ENCODE peak calls at places on chromosomes 11 and 22, in four cellular contexts. One of them, this sample, is unnamed.

GRCh38 chr11:365831-366230 is 3.5 kb upstream of the B4GALNT4 start:
- DNase-seq in HepG2: no peak
- DNase-seq in SK-N-SH: no peak
- DNase-seq in WTC11: no peak
- DNase-seq in this sample: no peak

GRCh38 chr22:44266811-44267760 is 45.7 kb downstream of the SHISAL1 start:
- DNase-seq in HepG2: no peak
- DNase-seq in SK-N-SH: no peak
- DNase-seq in WTC11: no peak
- DNase-seq in this sample: no peak

GRCh38 chr11:45275823-45276222 is 10.3 kb downstream of the SYT13 start:
- DNase-seq in HepG2: no peak
- DNase-seq in SK-N-SH: no peak
- DNase-seq in WTC11: no peak
- DNase-seq in this sample: no peak

GRCh38 chr22:33539902-33540751 is 380.1 kb downstream of the LARGE1 start:
- DNase-seq in HepG2: peak; percentile 100
- DNase-seq in SK-N-SH: no peak
- DNase-seq in WTC11: no peak
- DNase-seq in this sample: no peak

GRCh38 chr22:40758390-40758789 is 60.8 kb downstream of the SLC25A17 start:
- DNase-seq in HepG2: no peak
- DNase-seq in SK-N-SH: no peak
- DNase-seq in WTC11: no peak
- DNase-seq in this sample: no peak

GRCh38 chr22:37608477-37609239 is at the start of gene GGA1:
- DNase-seq in HepG2: peak; percentile 94
- DNase-seq in SK-N-SH: peak; percentile 97
- DNase-seq in WTC11: peak; percentile 90
- DNase-seq in this sample: peak; percentile 94

GRCh38 chr11:15113381-15113780 is 1.3 kb upstream of the INSC start:
- DNase-seq in HepG2: no peak
- DNase-seq in SK-N-SH: no peak
- DNase-seq in WTC11: no peak
- DNase-seq in this sample: no peak

GRCh38 chr11:2376751-2377451 is at the start of gene CD81:
- DNase-seq in HepG2: no peak
- DNase-seq in SK-N-SH: peak; percentile 96
- DNase-seq in WTC11: peak; percentile 53
- DNase-seq in this sample: peak; percentile 91

GRCh38 chr11:122334546-122335375 is 218.7 kb upstream of the BLID start:
- DNase-seq in HepG2: no peak
- DNase-seq in SK-N-SH: no peak
- DNase-seq in WTC11: no peak
- DNase-seq in this sample: no peak

DNA sequence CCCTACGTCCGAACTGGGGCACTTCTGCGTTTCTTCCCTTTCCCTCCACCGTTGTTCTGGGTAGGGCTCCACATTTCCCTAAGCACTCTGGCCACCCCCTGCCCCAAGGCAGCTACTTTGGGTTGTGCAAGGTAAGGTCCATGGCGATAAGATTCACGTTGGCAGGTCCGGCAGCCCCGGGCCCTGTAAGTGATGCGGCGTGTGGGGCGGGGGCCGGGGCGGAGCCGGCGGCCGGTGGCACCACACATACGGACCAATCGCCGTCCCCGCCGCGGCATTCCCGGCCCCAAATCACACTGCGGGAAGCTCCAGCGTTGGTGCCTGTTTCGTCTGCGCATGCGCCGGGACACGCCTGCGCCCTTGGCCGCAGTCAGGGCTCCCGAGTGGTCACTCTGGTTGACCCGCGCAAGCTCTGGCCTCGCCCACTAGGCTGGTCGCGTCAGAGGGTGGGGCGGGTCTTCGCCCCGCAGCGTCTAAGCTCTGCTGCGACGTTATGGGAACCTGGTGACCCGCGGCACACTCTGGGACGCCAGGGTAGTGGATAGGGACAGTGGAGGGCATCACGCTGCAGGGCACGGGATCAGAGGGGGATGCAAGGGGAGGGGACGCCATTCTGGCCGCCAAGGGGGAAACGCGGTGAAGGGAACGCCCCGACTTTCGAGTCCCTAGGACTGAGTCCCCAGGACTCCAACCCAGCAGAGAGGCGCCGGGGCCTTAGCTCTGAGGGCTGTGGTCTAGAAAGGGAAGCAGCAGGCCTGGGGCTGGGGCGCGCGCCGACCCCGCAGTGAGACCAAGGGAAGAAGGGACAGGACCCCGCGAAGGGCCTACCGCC is 1.6 kb downstream of the FADS1 start:
- DNase-seq in HepG2: peak; percentile 96
- DNase-seq in SK-N-SH: peak; percentile 95
- DNase-seq in WTC11: peak; percentile 96
- DNase-seq in this sample: peak; percentile 99
- TF ChIP-seq FOXJ3 in HepG2: peak; percentile 61
- TF ChIP-seq FOXJ3 in SK-N-SH: no peak
- TF ChIP-seq FOXJ3 in WTC11: no peak
- TF ChIP-seq FOXJ3 in this sample: no peak

GRCh38 chr11:35098850-35099249 is 40.1 kb upstream of the CD44 start:
- DNase-seq in HepG2: no peak
- DNase-seq in SK-N-SH: no peak
- DNase-seq in WTC11: no peak
- DNase-seq in this sample: no peak

GRCh38 chr11:35096737-35097136 is 42.2 kb upstream of the CD44 start:
- DNase-seq in HepG2: no peak
- DNase-seq in SK-N-SH: no peak
- DNase-seq in WTC11: no peak
- DNase-seq in this sample: no peak

GRCh38 chr11:35099278-35100018 is 39.5 kb upstream of the CD44 start:
- DNase-seq in HepG2: no peak
- DNase-seq in SK-N-SH: no peak
- DNase-seq in WTC11: no peak
- DNase-seq in this sample: no peak

GRCh38 chr11:35101223-35101622 is 37.7 kb upstream of the CD44 start:
- DNase-seq in HepG2: peak; percentile 24
- DNase-seq in SK-N-SH: no peak
- DNase-seq in WTC11: no peak
- DNase-seq in this sample: no peak

GRCh38 chr11:35097814-35098213 is 41.2 kb upstream of the CD44 start:
- DNase-seq in HepG2: no peak
- DNase-seq in SK-N-SH: no peak
- DNase-seq in WTC11: no peak
- DNase-seq in this sample: no peak
- TF ChIP-seq FOXJ3 in HepG2: no peak
- TF ChIP-seq FOXJ3 in SK-N-SH: no peak
- TF ChIP-seq FOXJ3 in WTC11: no peak
- TF ChIP-seq FOXJ3 in this sample: no peak

GRCh38 chr22:29225422-29226090 is 19.9 kb downstream of the EMID1 start:
- DNase-seq in HepG2: no peak
- DNase-seq in SK-N-SH: peak; percentile 32
- DNase-seq in WTC11: no peak
- DNase-seq in this sample: no peak

GRCh38 chr22:29224121-29224858 is 18.6 kb downstream of the EMID1 start:
- DNase-seq in HepG2: no peak
- DNase-seq in SK-N-SH: peak; percentile 49
- DNase-seq in WTC11: no peak
- DNase-seq in this sample: no peak

GRCh38 chr22:29226246-29226981 is 20.7 kb downstream of the EMID1 start:
- DNase-seq in HepG2: no peak
- DNase-seq in SK-N-SH: peak; percentile 19
- DNase-seq in WTC11: no peak
- DNase-seq in this sample: no peak

GRCh38 chr22:29219881-29220670 is 14.4 kb downstream of the EMID1 start:
- DNase-seq in HepG2: peak; percentile 33
- DNase-seq in SK-N-SH: peak; percentile 21
- DNase-seq in WTC11: peak; percentile 41
- DNase-seq in this sample: no peak

DNA sequence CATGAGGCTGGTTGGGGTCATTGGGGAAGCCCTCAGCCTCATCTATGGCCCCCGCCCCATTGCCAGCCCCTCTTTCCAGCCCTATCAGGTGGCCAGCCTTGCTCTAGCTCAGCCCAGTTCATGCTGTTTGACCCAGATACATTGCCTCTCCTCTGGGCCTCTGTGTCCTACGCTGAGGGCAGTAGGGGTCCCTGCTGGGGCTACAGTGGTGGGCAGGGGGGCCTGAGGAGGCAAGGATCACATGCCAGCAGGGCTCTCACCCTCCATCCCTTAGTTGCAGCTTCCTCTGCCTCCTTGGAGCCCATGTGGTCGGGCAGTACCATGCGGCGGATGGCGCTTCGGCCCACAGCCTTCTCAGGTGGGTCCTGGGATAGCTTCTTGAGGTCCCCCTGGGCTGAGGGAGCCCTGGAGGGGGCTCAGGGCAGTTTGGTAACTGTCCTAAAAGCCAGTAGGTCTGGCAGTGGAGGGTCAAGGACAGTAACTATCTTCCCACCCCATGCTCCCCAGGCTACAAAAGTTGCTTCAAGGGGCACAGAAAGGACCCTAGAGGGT is 19.2 kb downstream of the EMID1 start:
- DNase-seq in HepG2: no peak
- DNase-seq in SK-N-SH: peak; percentile 22
- DNase-seq in WTC11: no peak
- DNase-seq in this sample: no peak
- TF ChIP-seq FOXJ3 in HepG2: no peak
- TF ChIP-seq FOXJ3 in SK-N-SH: no peak
- TF ChIP-seq FOXJ3 in WTC11: no peak
- TF ChIP-seq FOXJ3 in this sample: no peak

GRCh38 chr11:83956119-83956697 is 670.0 kb upstream of the CCDC90B start:
- DNase-seq in HepG2: no peak
- DNase-seq in SK-N-SH: no peak
- DNase-seq in WTC11: no peak
- DNase-seq in this sample: no peak

GRCh38 chr11:83951521-83951920 is 665.4 kb upstream of the CCDC90B start:
- DNase-seq in HepG2: no peak
- DNase-seq in SK-N-SH: no peak
- DNase-seq in WTC11: no peak
- DNase-seq in this sample: no peak

DNA sequence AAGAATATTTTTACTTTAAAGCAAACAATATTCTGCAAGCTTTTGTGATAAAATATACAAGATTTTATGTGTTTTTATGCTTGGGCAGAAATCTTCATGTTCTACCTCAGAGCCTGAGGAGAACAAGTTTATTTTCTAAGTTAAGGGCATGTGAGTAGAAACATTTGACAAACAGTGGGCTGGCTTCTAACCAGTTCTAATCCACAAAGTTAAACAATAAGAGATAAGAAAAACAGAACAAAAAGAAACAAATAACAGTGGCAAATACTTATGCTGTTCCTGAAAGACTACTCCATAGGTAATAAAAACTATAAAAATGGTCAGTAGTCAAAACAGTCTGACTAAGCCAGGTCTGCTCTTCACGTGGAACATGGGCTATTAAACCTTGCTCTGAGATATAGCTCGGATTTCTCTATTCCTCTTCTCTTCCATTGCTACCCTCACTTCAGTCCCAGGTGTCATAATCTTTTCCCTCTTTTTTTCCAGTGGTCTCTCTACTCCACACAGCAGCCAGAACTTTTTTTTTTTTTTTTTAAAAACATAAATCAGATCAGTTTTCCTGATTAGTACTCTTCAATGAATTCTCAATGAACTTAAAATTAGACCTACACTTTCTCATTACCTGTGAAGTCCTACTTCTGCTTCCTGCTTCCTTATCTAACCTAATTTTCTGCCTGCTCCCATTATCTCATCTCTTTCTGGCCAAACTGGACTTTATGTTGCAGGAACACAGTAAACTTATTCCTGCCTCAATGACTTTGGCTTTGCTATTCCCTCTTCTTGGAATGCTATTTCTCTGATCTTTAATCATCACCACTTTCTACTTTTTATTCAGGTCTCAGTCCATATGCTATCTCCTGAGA is 671.1 kb upstream of the CCDC90B start:
- DNase-seq in HepG2: no peak
- DNase-seq in SK-N-SH: no peak
- DNase-seq in WTC11: no peak
- DNase-seq in this sample: no peak
- TF ChIP-seq FOXJ3 in HepG2: no peak
- TF ChIP-seq FOXJ3 in SK-N-SH: no peak
- TF ChIP-seq FOXJ3 in WTC11: no peak
- TF ChIP-seq FOXJ3 in this sample: no peak

DNA sequence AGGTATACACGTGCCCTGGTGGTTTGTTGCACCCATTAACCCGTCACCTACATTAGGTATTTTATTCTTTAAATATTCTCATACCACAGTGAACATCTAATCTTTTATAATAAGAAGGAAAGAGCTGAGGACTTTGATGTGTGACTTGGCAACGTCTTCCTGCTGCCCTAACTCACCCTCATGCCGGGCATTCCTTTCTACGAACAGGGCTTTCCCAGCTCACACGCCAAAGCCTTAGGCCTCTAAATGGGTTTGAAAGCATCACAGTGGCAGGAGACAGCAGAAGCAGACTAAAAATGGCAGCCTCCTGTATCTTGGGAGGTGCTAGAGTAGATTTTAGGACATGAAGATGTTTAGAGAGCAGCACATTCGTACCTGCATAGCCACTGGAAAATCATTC is 52.6 kb downstream of the CLTCL1 start:
- DNase-seq in HepG2: no peak
- DNase-seq in SK-N-SH: no peak
- DNase-seq in WTC11: no peak
- DNase-seq in this sample: no peak
- TF ChIP-seq FOXJ3 in HepG2: no peak
- TF ChIP-seq FOXJ3 in SK-N-SH: no peak
- TF ChIP-seq FOXJ3 in WTC11: no peak
- TF ChIP-seq FOXJ3 in this sample: no peak

DNA sequence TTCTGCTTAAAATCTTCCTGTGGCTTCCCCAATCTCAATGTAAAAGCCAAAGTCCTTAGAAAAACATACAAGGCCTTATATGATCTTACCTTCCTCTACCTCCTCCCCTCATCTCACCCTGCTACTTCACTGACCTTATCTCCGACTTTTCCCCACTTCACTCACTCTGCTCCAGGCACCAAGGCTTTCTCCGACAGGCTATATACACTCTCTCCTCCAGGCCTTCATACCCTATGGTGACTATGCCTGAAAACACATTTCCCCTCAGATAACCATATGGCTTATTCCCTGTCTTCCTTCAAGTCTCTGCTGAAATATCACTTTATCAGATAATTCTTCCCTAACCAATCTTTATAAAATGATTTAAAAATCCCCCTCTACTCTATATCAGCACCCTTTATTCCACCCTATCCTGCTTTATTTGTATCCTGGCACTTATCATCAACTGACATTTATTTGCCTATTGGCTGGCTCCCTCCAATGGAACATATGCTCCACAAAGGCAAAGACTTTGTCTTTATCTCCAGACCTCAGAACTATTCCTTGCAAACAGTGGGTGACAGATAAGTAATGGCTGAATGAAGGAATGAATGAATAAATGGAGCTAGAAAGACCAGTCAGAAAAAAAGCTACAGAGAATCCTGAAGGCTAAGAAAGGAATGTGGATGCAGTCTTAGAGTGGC is 52.7 kb downstream of the PAK1 start:
- DNase-seq in HepG2: no peak
- DNase-seq in SK-N-SH: no peak
- DNase-seq in WTC11: no peak
- DNase-seq in this sample: peak; percentile 20
- TF ChIP-seq FOXJ3 in HepG2: no peak
- TF ChIP-seq FOXJ3 in SK-N-SH: no peak
- TF ChIP-seq FOXJ3 in WTC11: no peak
- TF ChIP-seq FOXJ3 in this sample: no peak

GRCh38 chr11:130533113-130533803 is 84.8 kb downstream of the ADAMTS15 start:
- DNase-seq in HepG2: no peak
- DNase-seq in SK-N-SH: peak; percentile 61
- DNase-seq in WTC11: no peak
- DNase-seq in this sample: no peak
- TF ChIP-seq FOXJ3 in HepG2: no peak
- TF ChIP-seq FOXJ3 in SK-N-SH: no peak
- TF ChIP-seq FOXJ3 in WTC11: no peak
- TF ChIP-seq FOXJ3 in this sample: no peak

This sample was measured in K562.